ENCODE peak calls at places on chromosomes 12 and 14, in four cellular contexts. G, F, Z and U are unnamed samples.
A peak's percentile ranks its signal among the peaks of the same experiment; 100 is the strongest.

GRCh38 chr12:79661629-79662028 is 29.1 kb downstream of the PAWR start:
- DNase-seq in G (no peak), F (no peak), Z (no peak), U (no peak)

GRCh38 chr14:75428230-75429104 is 645 bp downstream of the JDP2 start:
- DNase-seq in G (peak; percentile 58), F (no peak), Z (no peak), U (peak; percentile 53)

GRCh38 chr12:109111775-109112491 is 4.5 kb upstream of the ACACB start:
- DNase-seq in G (peak; percentile 59), F (peak; percentile 2), Z (peak; percentile 60), U (peak; percentile 65)

GRCh38 chr12:16076553-16076952 is 165.4 kb downstream of the DERA start:
- DNase-seq in G (no peak), F (peak; percentile 53), Z (peak; percentile 23), U (no peak)

GRCh38 chr14:79370969-79371368 is 840.3 kb downstream of the DIO2 start:
- DNase-seq in G (no peak), F (no peak), Z (no peak), U (no peak)

GRCh38 chr14:50775357-50775756 is 55.6 kb downstream of the NIN start:
- DNase-seq in G (no peak), F (no peak), Z (no peak), U (no peak)

GRCh38 chr14:88554458-88555286 is at the start of gene PTPN21:
- DNase-seq in G (peak; percentile 75), F (no peak), Z (peak; percentile 67), U (peak; percentile 83)

GRCh38 chr12:94900496-94900895 is 103.0 kb downstream of the NDUFA12 start:
- DNase-seq in G (no peak), F (no peak), Z (no peak), U (no peak)

GRCh38 chr12:53063708-53064612 is 14.1 kb downstream of the TNS2 start:
- DNase-seq in G (peak; percentile 29), F (no peak), Z (no peak), U (peak; percentile 71)